ENCODE peak calls at places on chromosome 7, in five cellular contexts. P, E, T, K and G are unnamed samples.

GRCh38 chr7:100407285-100408180 is 21.0 kb downstream of the ZCWPW1 start:
- DNase-seq in T (peak; percentile 43), P (peak; percentile 51), E (peak; percentile 56), K (peak; percentile 84), G (peak; percentile 75)

GRCh38 chr7:103687981-103688380 is 242.0 kb upstream of the SLC26A5 start:
- DNase-seq in P (no peak), K (no peak), E (no peak), T (no peak), G (no peak)

GRCh38 chr7:148901178-148901577 is 17.1 kb upstream of the EZH2 start:
- DNase-seq in T (no peak), K (peak; percentile 31), E (no peak), P (peak; percentile 41), G (no peak)

GRCh38 chr7:148819697-148820332 is 64.3 kb downstream of the EZH2 start:
- DNase-seq in K (peak; percentile 23), P (no peak), T (no peak), E (no peak), G (peak; percentile 28)

GRCh38 chr7:114468844-114469243 is 54.2 kb downstream of the FOXP2 start:
- DNase-seq in K (peak; percentile 17), T (no peak), P (no peak), E (no peak), G (no peak)

GRCh38 chr7:36749282-36749960 is 25.1 kb upstream of the AOAH start:
- DNase-seq in E (no peak), K (peak; percentile 29), P (no peak), T (no peak), G (peak; percentile 20)

GRCh38 chr7:143389316-143390097 is 8.4 kb downstream of the ZYX start:
- DNase-seq in P (no peak), K (no peak), T (peak; percentile 43), E (no peak), G (no peak)

GRCh38 chr7:562394-562675 is 42.7 kb upstream of the PDGFA start:
- DNase-seq in T (no peak), P (no peak), E (no peak), K (no peak), G (no peak)

GRCh38 chr7:5408777-5409176 is 14.9 kb downstream of the TNRC18 start:
- DNase-seq in K (no peak), T (no peak), P (no peak), E (no peak), G (peak; percentile 87)

GRCh38 chr7:64359543-64359942 is 45.8 kb downstream of the ZNF736 start:
- DNase-seq in P (no peak), E (no peak), T (no peak), K (no peak), G (no peak)
- H3K9me3 ChIP-seq in P (peaks cover 62% of the 10 kb centered on the region), E (no peaks in the 10 kb centered on the region), T (peaks cover 86% of the 10 kb centered on the region), K (peaks cover 22% of the 10 kb centered on the region), G (peaks cover 91% of the 10 kb centered on the region)

GRCh38 chr7:118863961-118864360 is 639.5 kb downstream of the ANKRD7 start:
- DNase-seq in P (no peak), E (no peak), K (no peak), T (no peak), G (no peak)
- H2BK12ac ChIP-seq in P (no peak overlapping the region), E (no peak overlapping the region), K (no peak overlapping the region), T (no peak overlapping the region), G (no peak overlapping the region)

GRCh38 chr7:106611911-106612310 is 49.0 kb downstream of the CCDC71L start:
- DNase-seq in T (no peak), K (peak; percentile 67), E (no peak), P (no peak), G (no peak)

GRCh38 chr7:106609416-106609815 is 51.5 kb downstream of the CCDC71L start:
- DNase-seq in E (no peak), P (no peak), T (no peak), K (no peak), G (peak; percentile 85)

GRCh38 chr7:106606120-106606519 is 54.8 kb downstream of the CCDC71L start:
- DNase-seq in K (no peak), P (no peak), E (no peak), T (no peak), G (no peak)

GRCh38 chr7:106610996-106611886 is 49.7 kb downstream of the CCDC71L start:
- DNase-seq in P (no peak), T (no peak), K (peak; percentile 84), E (no peak), G (no peak)

GRCh38 chr7:106608664-106609063 is 52.3 kb downstream of the CCDC71L start:
- DNase-seq in P (no peak), K (no peak), T (no peak), E (no peak), G (no peak)
- H4K91ac ChIP-seq in P (no peak overlapping the region), K (peak overlapping the region; percentile 81), T (no peak overlapping the region), E (no peak overlapping the region), G (no peak overlapping the region)

GRCh38 chr7:6680146-6680545 is 26.6 kb downstream of the ZNF12 start:
- DNase-seq in T (no peak), E (no peak), P (no peak), K (no peak), G (no peak)

GRCh38 chr7:6675807-6676405 is 30.8 kb downstream of the ZNF12 start:
- DNase-seq in E (no peak), T (no peak), P (no peak), K (no peak), G (no peak)
- H3K9me3 ChIP-seq in E (peaks cover 44% of the 10 kb centered on the region), T (peaks cover 77% of the 10 kb centered on the region), P (peaks cover 71% of the 10 kb centered on the region), K (peaks cover 19% of the 10 kb centered on the region), G (peaks cover 74% of the 10 kb centered on the region)

GRCh38 chr7:131560061-131560460 is 3.6 kb upstream of the PODXL start:
- DNase-seq in P (no peak), E (no peak), T (no peak), K (peak; percentile 83), G (no peak)

GRCh38 chr7:131557521-131558385 is 1.3 kb upstream of the PODXL start:
- DNase-seq in T (peak; percentile 85), P (peak; percentile 91), K (peak; percentile 66), E (peak; percentile 65), G (peak; percentile 19)

GRCh38 chr7:131564640-131565039 is 8.2 kb upstream of the PODXL start:
- DNase-seq in T (no peak), P (no peak), E (no peak), K (no peak), G (no peak)

GRCh38 chr7:131563918-131564317 is 7.5 kb upstream of the PODXL start:
- DNase-seq in P (no peak), T (no peak), K (no peak), E (no peak), G (no peak)

DNA sequence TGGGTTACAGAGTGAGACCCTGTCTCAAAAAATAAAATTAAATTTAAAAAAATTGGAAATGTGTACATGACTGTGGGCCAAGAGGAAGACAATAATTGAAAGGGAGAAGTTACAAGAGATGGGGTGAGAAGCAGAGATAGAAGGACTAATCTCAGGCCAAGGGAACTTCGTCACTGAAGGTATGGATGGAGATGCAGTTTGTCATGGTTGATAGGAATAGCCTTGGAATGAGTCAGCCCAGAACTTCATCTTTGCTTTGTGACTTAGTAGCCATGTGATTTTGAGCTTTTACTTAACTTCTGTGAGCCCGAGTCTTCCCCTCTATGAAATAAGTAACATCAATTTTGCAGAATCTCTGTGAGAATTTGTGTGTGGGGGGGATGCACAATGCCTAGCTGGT is 6.5 kb upstream of the PODXL start:
- DNase-seq in E (no peak), T (no peak), K (peak; percentile 39), P (no peak), G (no peak)
- H2BK12ac ChIP-seq in E (no peak overlapping the region), T (no peak overlapping the region), K (no peak overlapping the region), P (no peak overlapping the region), G (no peak overlapping the region)

GRCh38 chr7:133590795-133591194 is 337.9 kb downstream of the EXOC4 start:
- DNase-seq in K (peak; percentile 35), P (no peak), T (no peak), E (no peak), G (no peak)

GRCh38 chr7:133583545-133584171 is 330.8 kb downstream of the EXOC4 start:
- DNase-seq in K (peak; percentile 62), P (no peak), E (no peak), T (no peak), G (no peak)

GRCh38 chr7:133582766-133583523 is 330.1 kb downstream of the EXOC4 start:
- DNase-seq in T (no peak), P (no peak), E (no peak), K (peak; percentile 89), G (peak; percentile 69)

GRCh38 chr7:133586253-133586652 is 333.4 kb downstream of the EXOC4 start:
- DNase-seq in P (no peak), E (no peak), T (no peak), K (no peak), G (no peak)

DNA sequence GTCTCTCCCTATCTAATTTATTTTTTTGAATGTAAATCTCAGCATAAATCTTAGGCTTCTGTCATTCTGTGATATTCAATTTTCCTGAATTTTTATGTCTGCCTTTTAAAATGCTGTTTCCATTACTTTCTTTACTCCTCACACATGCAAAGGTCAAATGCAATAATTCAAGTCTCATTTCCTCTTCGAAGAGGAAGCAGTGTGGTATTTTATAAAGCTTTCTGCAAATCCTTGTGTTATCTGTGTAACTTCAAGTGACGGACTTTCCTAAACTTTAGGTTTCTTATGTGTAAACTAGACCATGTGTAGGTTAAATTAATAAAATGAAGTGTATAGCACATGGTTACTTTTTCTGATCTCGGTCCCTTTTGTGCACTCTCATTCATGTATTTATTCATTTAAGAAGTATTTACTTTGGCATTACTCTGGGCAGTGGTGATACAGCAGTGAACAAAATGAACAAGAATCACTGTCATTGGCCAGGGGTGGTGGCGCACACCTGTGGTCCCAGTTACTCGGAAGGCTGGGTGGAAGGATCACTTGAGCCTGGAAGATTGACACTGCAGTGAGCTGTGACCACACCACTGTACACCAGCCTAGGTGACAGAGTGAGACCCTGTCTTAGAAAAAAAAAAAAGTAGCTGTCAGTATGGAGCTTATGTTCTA is 332.3 kb downstream of the EXOC4 start:
- DNase-seq in P (no peak), E (no peak), T (no peak), K (no peak), G (peak; percentile 30)
- H4K91ac ChIP-seq in P (no peak overlapping the region), E (no peak overlapping the region), T (no peak overlapping the region), K (no peak overlapping the region), G (no peak overlapping the region)